ENCODE peak calls at places on chromosomes 7 and 10, in nine cellular contexts. One of them, this sample, is unnamed.

GRCh38 chr7:148935451-148935850 is 51.4 kb upstream of the EZH2 start:
- DNase-seq in occipital lobe: no peak
- DNase-seq in iPS-NIHi11: no peak
- DNase-seq in T-helper 9 cell: no peak
- DNase-seq in GM12891: no peak
- DNase-seq in cardiac septum: peak; percentile 26
- DNase-seq in GM13977: no peak
- DNase-seq in ELF-1: no peak
- DNase-seq in fibroblast of lung: no peak
- DNase-seq in this sample: no peak

GRCh38 chr7:30727061-30727945 is 24.6 kb upstream of the INMT start:
- DNase-seq in occipital lobe: no peak
- DNase-seq in iPS-NIHi11: no peak
- DNase-seq in T-helper 9 cell: peak; percentile 36
- DNase-seq in GM12891: peak; percentile 35
- DNase-seq in cardiac septum: no peak
- DNase-seq in GM13977: no peak
- DNase-seq in ELF-1: no peak
- DNase-seq in fibroblast of lung: no peak
- DNase-seq in this sample: no peak

GRCh38 chr10:92849576-92850090 is 1.3 kb downstream of the EXOC6 start:
- DNase-seq in occipital lobe: no peak
- DNase-seq in iPS-NIHi11: no peak
- DNase-seq in T-helper 9 cell: no peak
- DNase-seq in GM12891: no peak
- DNase-seq in cardiac septum: no peak
- DNase-seq in GM13977: no peak
- DNase-seq in ELF-1: no peak
- DNase-seq in fibroblast of lung: no peak
- DNase-seq in this sample: no peak

GRCh38 chr10:112728118-112728963 is 221.7 kb upstream of the TCF7L2 start:
- DNase-seq in occipital lobe: no peak
- DNase-seq in iPS-NIHi11: no peak
- DNase-seq in T-helper 9 cell: no peak
- DNase-seq in GM12891: no peak
- DNase-seq in cardiac septum: no peak
- DNase-seq in GM13977: no peak
- DNase-seq in ELF-1: no peak
- DNase-seq in fibroblast of lung: no peak
- DNase-seq in this sample: no peak

GRCh38 chr7:6623589-6624245 is 8.3 kb downstream of the ZNF853 start:
- DNase-seq in occipital lobe: no peak
- DNase-seq in iPS-NIHi11: no peak
- DNase-seq in T-helper 9 cell: no peak
- DNase-seq in GM12891: no peak
- DNase-seq in cardiac septum: no peak
- DNase-seq in GM13977: no peak
- DNase-seq in ELF-1: no peak
- DNase-seq in fibroblast of lung: no peak
- DNase-seq in this sample: no peak

GRCh38 chr7:124440081-124440480 is 325.5 kb downstream of the GPR37 start:
- DNase-seq in occipital lobe: no peak
- DNase-seq in iPS-NIHi11: no peak
- DNase-seq in T-helper 9 cell: no peak
- DNase-seq in GM12891: no peak
- DNase-seq in cardiac septum: no peak
- DNase-seq in GM13977: no peak
- DNase-seq in ELF-1: no peak
- DNase-seq in fibroblast of lung: peak; percentile 10
- DNase-seq in this sample: no peak

GRCh38 chr7:82109288-82109687 is 334.3 kb downstream of the CACNA2D1 start:
- DNase-seq in occipital lobe: no peak
- DNase-seq in iPS-NIHi11: no peak
- DNase-seq in T-helper 9 cell: no peak
- DNase-seq in GM12891: no peak
- DNase-seq in cardiac septum: no peak
- DNase-seq in GM13977: no peak
- DNase-seq in ELF-1: no peak
- DNase-seq in fibroblast of lung: peak; percentile 53
- DNase-seq in this sample: no peak

GRCh38 chr10:33155720-33156638 is 178.5 kb downstream of the NRP1 start:
- DNase-seq in occipital lobe: no peak
- DNase-seq in iPS-NIHi11: peak; percentile 62
- DNase-seq in T-helper 9 cell: no peak
- DNase-seq in GM12891: peak; percentile 29
- DNase-seq in cardiac septum: no peak
- DNase-seq in GM13977: peak; percentile 35
- DNase-seq in ELF-1: peak; percentile 27
- DNase-seq in fibroblast of lung: peak; percentile 74
- DNase-seq in this sample: no peak

GRCh38 chr10:5447611-5448071 is 35.3 kb downstream of the NET1 start:
- DNase-seq in occipital lobe: no peak
- DNase-seq in iPS-NIHi11: no peak
- DNase-seq in T-helper 9 cell: no peak
- DNase-seq in GM12891: no peak
- DNase-seq in cardiac septum: no peak
- DNase-seq in GM13977: peak; percentile 44
- DNase-seq in ELF-1: no peak
- DNase-seq in fibroblast of lung: peak; percentile 49
- DNase-seq in this sample: no peak

GRCh38 chr7:102279537-102280400 is 6.9 kb upstream of the SH2B2 start:
- DNase-seq in occipital lobe: peak; percentile 19
- DNase-seq in iPS-NIHi11: peak; percentile 91
- DNase-seq in T-helper 9 cell: peak; percentile 56
- DNase-seq in GM12891: peak; percentile 86
- DNase-seq in cardiac septum: no peak
- DNase-seq in GM13977: peak; percentile 87
- DNase-seq in ELF-1: peak; percentile 84
- DNase-seq in fibroblast of lung: peak; percentile 51
- DNase-seq in this sample: peak; percentile 49

GRCh38 chr7:43302211-43302711 is 189.8 kb downstream of the HECW1 start:
- DNase-seq in occipital lobe: no peak
- DNase-seq in iPS-NIHi11: peak; percentile 35
- DNase-seq in T-helper 9 cell: no peak
- DNase-seq in GM12891: no peak
- DNase-seq in cardiac septum: no peak
- DNase-seq in GM13977: no peak
- DNase-seq in ELF-1: peak; percentile 42
- DNase-seq in fibroblast of lung: peak; percentile 86
- DNase-seq in this sample: no peak

GRCh38 chr10:57996536-57996935 is 271.2 kb downstream of the IPMK start:
- DNase-seq in occipital lobe: no peak
- DNase-seq in iPS-NIHi11: no peak
- DNase-seq in T-helper 9 cell: no peak
- DNase-seq in GM12891: no peak
- DNase-seq in cardiac septum: no peak
- DNase-seq in GM13977: no peak
- DNase-seq in ELF-1: no peak
- DNase-seq in fibroblast of lung: no peak
- DNase-seq in this sample: no peak

GRCh38 chr10:48775206-48775517 is 90.5 kb downstream of the WDFY4 start:
- DNase-seq in occipital lobe: no peak
- DNase-seq in iPS-NIHi11: no peak
- DNase-seq in T-helper 9 cell: no peak
- DNase-seq in GM12891: no peak
- DNase-seq in cardiac septum: no peak
- DNase-seq in GM13977: no peak
- DNase-seq in ELF-1: no peak
- DNase-seq in fibroblast of lung: no peak
- DNase-seq in this sample: no peak

GRCh38 chr7:36487756-36488336 is 98.2 kb downstream of the ANLN start:
- DNase-seq in occipital lobe: no peak
- DNase-seq in iPS-NIHi11: peak; percentile 44
- DNase-seq in T-helper 9 cell: no peak
- DNase-seq in GM12891: peak; percentile 22
- DNase-seq in cardiac septum: no peak
- DNase-seq in GM13977: peak; percentile 38
- DNase-seq in ELF-1: no peak
- DNase-seq in fibroblast of lung: peak; percentile 48
- DNase-seq in this sample: no peak